ENCODE peak calls at places on chromosome 3, in eight cellular contexts. H, Q, L, M, S, D, F and Y are unnamed samples.

GRCh38 chr3:143241556-143241955 is 122.0 kb downstream of the CHST2 start:
- DNase-seq in H (no peak), Q (no peak), L (no peak), M (no peak), S (no peak), D (no peak), F (no peak), Y (no peak)

GRCh38 chr3:188908002-188908850 is 263.5 kb upstream of the TPRG1 start:
- DNase-seq in H (no peak), Q (no peak), L (no peak), M (no peak), S (no peak), D (no peak), F (no peak), Y (no peak)

GRCh38 chr3:12966847-12967750 is 106.1 kb downstream of the IQSEC1 start:
- DNase-seq in H (peak), Q (no peak), L (no peak), M (no peak), S (peak), D (no peak), F (no peak), Y (no peak)

GRCh38 chr3:46184469-46184868 is 23.6 kb downstream of the CCR1 start:
- DNase-seq in H (peak), Q (no peak), L (no peak), M (no peak), S (peak), D (no peak), F (no peak), Y (no peak)

GRCh38 chr3:52931889-52932288 is 34.5 kb upstream of the STIMATE start:
- DNase-seq in H (no peak), Q (no peak), L (no peak), M (no peak), S (no peak), D (no peak), F (no peak), Y (no peak)

GRCh38 chr3:140050977-140051957 is 116.3 kb downstream of the CLSTN2 start:
- DNase-seq in H (no peak), Q (no peak), L (no peak), M (no peak), S (no peak), D (peak), F (no peak), Y (no peak)

GRCh38 chr3:101377209-101377608 is 56.8 kb upstream of the IMPG2 start:
- DNase-seq in H (no peak), Q (no peak), L (no peak), M (no peak), S (no peak), D (no peak), F (peak), Y (no peak)

GRCh38 chr3:194364652-194365434 is 4.7 kb downstream of the LRRC15 start:
- DNase-seq in H (peak), Q (no peak), L (peak), M (no peak), S (peak), D (no peak), F (no peak), Y (no peak)

GRCh38 chr3:30319713-30320112 is 286.7 kb upstream of the TGFBR2 start:
- DNase-seq in H (peak), Q (no peak), L (peak), M (peak), S (peak), D (peak), F (no peak), Y (no peak)

GRCh38 chr3:156449712-156450574 is 105.0 kb downstream of the SSR3 start:
- DNase-seq in H (peak), Q (no peak), L (no peak), M (no peak), S (peak), D (peak), F (peak), Y (peak)

GRCh38 chr3:14617508-14618023 is 34.0 kb upstream of the CCDC174 start:
- DNase-seq in H (no peak), Q (no peak), L (no peak), M (no peak), S (no peak), D (no peak), F (no peak), Y (no peak)

GRCh38 chr3:49813497-49814174 is at the start of gene UBA7:
- DNase-seq in H (peak), Q (peak), L (peak), M (no peak), S (peak), D (peak), F (peak), Y (peak)

GRCh38 chr3:192850501-192850981 is 67.1 kb downstream of the MB21D2 start:
- DNase-seq in H (peak), Q (no peak), L (peak), M (no peak), S (peak), D (no peak), F (peak), Y (no peak)

GRCh38 chr3:161475905-161476304 is 20.7 kb upstream of the OTOL1 start:
- DNase-seq in H (peak), Q (no peak), L (peak), M (no peak), S (peak), D (no peak), F (no peak), Y (no peak)

GRCh38 chr3:11498646-11499045 is 145.1 kb downstream of the VGLL4 start:
- DNase-seq in H (peak), Q (no peak), L (peak), M (no peak), S (peak), D (no peak), F (no peak), Y (no peak)

GRCh38 chr3:8343058-8343457 is 158.6 kb upstream of the LMCD1 start:
- DNase-seq in H (no peak), Q (no peak), L (no peak), M (no peak), S (no peak), D (no peak), F (no peak), Y (no peak)

GRCh38 chr3:50227390-50228183 is 8.4 kb upstream of the GNAI2 start:
- DNase-seq in H (peak), Q (peak), L (peak), M (peak), S (peak), D (peak), F (peak), Y (peak)

GRCh38 chr3:149369991-149370866 is 7.2 kb downstream of the TM4SF1 start:
- DNase-seq in H (peak), Q (no peak), L (no peak), M (no peak), S (no peak), D (peak), F (no peak), Y (no peak)

GRCh38 chr3:192957441-192957951 is 39.8 kb upstream of the MB21D2 start:
- DNase-seq in H (peak), Q (no peak), L (peak), M (no peak), S (peak), D (no peak), F (no peak), Y (no peak)

GRCh38 chr3:74287557-74287956 is 326.9 kb downstream of the CNTN3 start:
- DNase-seq in H (no peak), Q (no peak), L (no peak), M (no peak), S (peak), D (no peak), F (no peak), Y (no peak)

GRCh38 chr3:179149239-179149887 is 1.2 kb downstream of the PIK3CA start:
- DNase-seq in H (peak), Q (no peak), L (no peak), M (peak), S (peak), D (peak), F (peak), Y (no peak)

GRCh38 chr3:194879991-194880939 is 194.6 kb downstream of the FAM43A start:
- DNase-seq in H (peak), Q (no peak), L (peak), M (no peak), S (no peak), D (peak), F (no peak), Y (no peak)

GRCh38 chr3:70264122-70264780 is 48.2 kb downstream of the MDFIC2 start:
- DNase-seq in H (peak), Q (no peak), L (no peak), M (no peak), S (no peak), D (no peak), F (no peak), Y (no peak)